ENCODE peak calls at places on chromosomes 5 and 9, in six cellular contexts. B is A549, E is HepG2, N is ovary, D is tibial nerve, P is upper lobe of left lung. O is an unnamed sample.

GRCh38 chr5:110032386-110032785 is 342.7 kb downstream of the MAN2A1 start:
- DNase-seq in B (no peak), E (no peak), N (no peak), D (no peak), P (no peak), O (no peak)

GRCh38 chr9:78786794-78787193 is 489.9 kb downstream of the PSAT1 start:
- DNase-seq in B (peak), E (no peak), N (no peak), D (no peak), P (no peak), O (no peak)

GRCh38 chr5:37840036-37840909 is at the start of gene GDNF:
- DNase-seq in B (peak), E (peak), N (peak), D (no peak), P (no peak), O (peak)

GRCh38 chr5:13783731-13784130 is 160.8 kb downstream of the DNAH5 start:
- DNase-seq in B (no peak), E (no peak), N (no peak), D (no peak), P (no peak), O (no peak)

GRCh38 chr5:28576022-28576421 is 1537.6 kb upstream of the CDH9 start:
- DNase-seq in B (no peak), E (peak), N (no peak), D (no peak), P (no peak), O (no peak)

GRCh38 chr9:126363847-126364671 is 37.4 kb downstream of the MVB12B start:
- DNase-seq in B (no peak), E (no peak), N (no peak), D (no peak), P (no peak), O (peak)

GRCh38 chr5:133455681-133456080 is 156.7 kb downstream of the FSTL4 start:
- DNase-seq in B (no peak), E (no peak), N (no peak), D (no peak), P (no peak), O (no peak)

GRCh38 chr5:112412370-112412769 is 6.7 kb downstream of the EPB41L4A start:
- DNase-seq in B (no peak), E (no peak), N (no peak), D (no peak), P (no peak), O (no peak)

GRCh38 chr9:18976368-18977238 is 56.4 kb downstream of the SAXO1 start:
- DNase-seq in B (no peak), E (no peak), N (no peak), D (no peak), P (no peak), O (no peak)

GRCh38 chr5:100517301-100517974 is 17.7 kb upstream of the FAM174A start:
- DNase-seq in B (no peak), E (no peak), N (no peak), D (no peak), P (peak), O (peak)

GRCh38 chr9:109781541-109782197 is 1.7 kb downstream of the PALM2AKAP2 start:
- DNase-seq in B (no peak), E (no peak), N (no peak), D (no peak), P (no peak), O (no peak)

GRCh38 chr5:145787507-145787906 is 47.6 kb downstream of the PRELID2 start:
- DNase-seq in B (no peak), E (no peak), N (no peak), D (no peak), P (no peak), O (no peak)

GRCh38 chr5:115309751-115310370 is 13.4 kb upstream of the CCDC112 start:
- DNase-seq in B (no peak), E (peak), N (no peak), D (no peak), P (no peak), O (no peak)

GRCh38 chr9:133703571-133704399 is 34.4 kb downstream of the SARDH start:
- DNase-seq in B (no peak), E (no peak), N (no peak), D (no peak), P (no peak), O (no peak)

GRCh38 chr9:130316406-130316805 is 50.8 kb downstream of the HMCN2 start:
- DNase-seq in B (no peak), E (no peak), N (no peak), D (no peak), P (no peak), O (no peak)

GRCh38 chr5:1751026-1751863 is 48.4 kb downstream of the MRPL36 start:
- DNase-seq in B (no peak), E (no peak), N (no peak), D (peak), P (peak), O (no peak)

GRCh38 chr5:80809451-80809850 is 150.7 kb upstream of the RASGRF2 start:
- DNase-seq in B (no peak), E (no peak), N (no peak), D (no peak), P (no peak), O (no peak)

DNA sequence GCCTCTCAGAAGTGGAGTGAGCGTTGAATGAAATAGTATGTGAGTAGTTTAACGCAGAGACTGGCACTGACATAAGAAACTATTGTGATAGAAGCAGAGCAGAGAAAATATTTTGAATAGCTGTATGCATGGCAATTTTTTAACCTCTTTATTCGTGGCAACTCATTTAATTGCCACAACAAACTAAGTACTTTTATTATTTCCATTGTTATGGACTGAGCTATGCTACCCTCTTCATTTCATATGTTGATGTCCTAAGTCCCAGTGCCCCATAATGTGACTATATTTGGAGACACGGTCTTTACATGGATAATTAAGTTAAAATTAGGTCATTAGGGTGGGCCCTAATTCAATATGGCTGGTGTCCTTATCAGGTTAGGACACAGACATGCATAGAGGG is 86.1 kb upstream of the PRSS3 start:
- DNase-seq in B (no peak), E (no peak), N (no peak), D (no peak), P (no peak), O (no peak)
- TF ChIP-seq CTCF in B (no peak), E (no peak), N (no peak), D (no peak), P (no peak), O (no peak)

DNA sequence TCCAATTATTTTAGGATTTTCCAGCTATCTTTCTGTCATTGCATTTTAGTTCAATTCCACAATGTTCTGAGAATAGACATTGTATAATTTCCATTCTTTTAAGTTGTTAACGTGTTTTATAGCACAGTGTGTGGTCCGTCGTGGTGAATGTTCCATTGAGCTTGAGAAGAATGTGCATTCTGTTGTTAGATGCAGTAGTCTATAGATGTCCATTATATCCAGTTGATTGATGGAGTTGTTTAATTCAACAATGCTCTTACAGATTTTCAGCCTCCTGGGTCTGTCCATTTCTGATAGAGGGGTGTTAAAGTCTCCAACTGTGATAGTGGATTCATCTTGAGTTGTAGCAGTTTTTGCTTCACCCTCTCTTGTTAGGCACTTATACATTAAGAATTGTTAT is 1587.7 kb upstream of the NUDT12 start:
- DNase-seq in B (no peak), E (no peak), N (no peak), D (no peak), P (no peak), O (no peak)
- TF ChIP-seq EP300 in B (no peak), E (no peak), N (no peak), D (no peak), P (no peak), O (no peak)

GRCh38 chr9:98678244-98678842 is 30.4 kb downstream of the GABBR2 start:
- DNase-seq in B (peak), E (no peak), N (no peak), D (no peak), P (no peak), O (peak)
- H3K4me3 ChIP-seq in B (no peak), E (no peak), N (no peak), D (no peak), P (no peak), O (no peak)

GRCh38 chr5:143865421-143865820 is 53.5 kb downstream of the HMHB1 start:
- DNase-seq in B (no peak), E (no peak), N (no peak), D (no peak), P (no peak), O (no peak)

GRCh38 chr5:143862260-143862659 is 50.3 kb downstream of the HMHB1 start:
- DNase-seq in B (no peak), E (no peak), N (no peak), D (no peak), P (no peak), O (no peak)

DNA sequence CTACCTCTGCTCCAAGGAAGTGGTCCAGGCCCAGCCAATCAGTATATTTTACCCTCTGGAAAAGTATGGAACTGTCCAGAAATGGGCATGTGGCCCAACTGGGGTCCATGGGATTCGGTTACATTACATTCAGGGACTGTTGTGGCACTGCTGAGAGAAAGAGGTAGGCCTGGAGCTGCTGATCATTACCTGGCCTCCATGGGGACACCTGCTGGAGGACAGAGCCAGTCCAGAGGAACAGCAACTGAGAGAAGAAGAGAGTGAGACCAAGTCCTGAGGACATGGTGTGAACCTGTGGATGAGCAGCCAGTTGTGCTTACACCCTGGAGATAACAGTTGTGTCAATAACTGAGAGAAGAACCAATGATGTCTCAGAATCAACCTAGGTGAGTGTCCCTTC is 48.2 kb downstream of the HMHB1 start:
- DNase-seq in B (peak), E (peak), N (no peak), D (no peak), P (no peak), O (no peak)
- TF ChIP-seq CTCF in B (no peak), E (peak), N (no peak), D (no peak), P (no peak), O (no peak)

GRCh38 chr9:124752967-124753366 is 18.1 kb downstream of the NR6A1 start:
- DNase-seq in B (no peak), E (no peak), N (no peak), D (no peak), P (no peak), O (no peak)

GRCh38 chr9:124757589-124757988 is 13.5 kb downstream of the NR6A1 start:
- DNase-seq in B (no peak), E (no peak), N (no peak), D (no peak), P (no peak), O (no peak)

GRCh38 chr9:124756011-124756410 is 15.1 kb downstream of the NR6A1 start:
- DNase-seq in B (no peak), E (no peak), N (no peak), D (no peak), P (no peak), O (no peak)

GRCh38 chr9:124755061-124755460 is 16.1 kb downstream of the NR6A1 start:
- DNase-seq in B (no peak), E (no peak), N (no peak), D (no peak), P (no peak), O (no peak)

DNA sequence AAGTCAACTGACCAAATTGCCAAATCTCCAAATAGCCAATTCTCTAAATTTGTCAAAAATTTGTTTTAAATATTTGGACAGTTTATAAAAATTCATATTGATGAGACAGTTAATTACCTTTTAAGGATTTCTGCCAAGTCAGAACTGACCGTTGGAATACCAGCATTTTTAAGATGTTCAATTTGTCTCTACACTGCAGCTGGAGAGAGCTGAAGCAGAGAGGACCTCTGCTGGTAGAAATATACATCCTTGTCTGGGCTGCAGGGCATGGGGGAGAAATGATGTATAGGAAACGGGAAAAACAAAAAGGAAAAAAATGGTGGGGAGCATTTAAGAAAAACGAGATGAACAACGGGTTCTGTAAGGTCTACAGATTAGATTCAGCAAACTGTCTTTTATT is 16.8 kb downstream of the NR6A1 start:
- DNase-seq in B (no peak), E (no peak), N (no peak), D (no peak), P (no peak), O (no peak)
- TF ChIP-seq EP300 in B (no peak), E (no peak), N (no peak), D (no peak), P (no peak), O (no peak)

GRCh38 chr9:132646726-132647125 is 23.1 kb downstream of the DDX31 start:
- DNase-seq in B (no peak), E (no peak), N (no peak), D (no peak), P (no peak), O (no peak)
- H3K4me3 ChIP-seq in B (no peak), E (no peak), N (no peak), D (no peak), P (no peak), O (no peak)

GRCh38 chr9:7592321-7593319 is 207.0 kb downstream of the DMAC1 start:
- DNase-seq in B (no peak), E (no peak), N (no peak), D (no peak), P (no peak), O (no peak)
- TF ChIP-seq CTCF in B (no peak), E (no peak), N (no peak), D (no peak), P (no peak), O (no peak)

DNA sequence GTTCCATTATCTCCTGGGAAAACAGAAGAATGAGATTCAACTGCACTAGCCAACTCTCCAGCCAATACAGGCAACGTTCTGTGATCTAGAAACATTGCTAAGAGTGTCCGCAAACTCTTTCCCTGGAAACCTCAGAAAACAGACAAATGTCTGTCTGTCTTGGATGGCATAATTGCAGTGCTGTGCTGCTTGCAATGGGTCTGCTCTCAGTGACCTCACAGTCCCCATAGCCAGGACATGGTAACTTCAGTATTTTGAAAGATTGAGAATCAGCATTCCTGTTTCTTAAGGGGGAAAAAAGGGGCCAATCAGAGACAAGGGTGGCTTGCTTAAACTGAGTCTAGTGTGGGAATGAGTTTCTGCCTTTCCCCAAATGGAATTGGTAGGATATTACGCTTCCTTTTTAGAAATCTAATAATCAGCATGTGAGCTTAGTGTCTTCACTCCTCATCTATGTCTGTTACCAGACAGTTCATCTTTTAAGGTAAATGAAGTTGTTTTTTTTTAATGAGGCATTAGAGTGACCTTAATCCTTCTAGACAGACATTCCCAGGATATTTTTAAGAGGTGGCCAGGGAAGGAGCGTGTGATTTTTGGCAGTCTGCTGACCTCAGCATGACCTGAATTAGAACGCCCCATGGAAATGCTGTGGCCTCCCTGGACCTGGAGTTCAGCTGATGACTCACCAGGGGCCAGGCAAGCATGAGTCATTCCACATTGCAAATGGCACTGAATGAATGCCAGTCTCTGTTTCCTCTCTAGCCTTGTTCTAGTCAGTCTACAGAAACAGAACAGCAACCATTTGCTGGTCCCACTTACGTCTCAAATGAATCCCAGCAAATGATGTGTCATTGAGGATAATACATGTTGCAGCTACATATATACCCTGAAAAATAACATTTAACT is 210.2 kb upstream of the ACTBL2 start:
- DNase-seq in B (peak), E (peak), N (peak), D (peak), P (peak), O (peak)
- TF ChIP-seq EP300 in B (peak), E (peak), N (no peak), D (peak), P (no peak), O (no peak)

O was measured in transverse colon.